ENCODE peak calls at places on chromosomes 4 and X, in four cellular contexts. One of them, this sample, is unnamed.
A peak's percentile ranks its signal among the peaks of the same experiment; 100 is the strongest.

GRCh38 chr4:65798498-65799127 is 128.3 kb upstream of the EPHA5 start:
- DNase-seq in GM12878: no peak
- DNase-seq in SK-N-SH: no peak
- DNase-seq in H1: no peak
- DNase-seq in this sample: no peak

GRCh38 chr4:158020734-158021346 is 152.0 kb downstream of the GASK1B start:
- DNase-seq in GM12878: no peak
- DNase-seq in SK-N-SH: no peak
- DNase-seq in H1: no peak
- DNase-seq in this sample: no peak

GRCh38 chrX:140066262-140066661 is 100.9 kb upstream of the CXorf66 start:
- DNase-seq in GM12878: no peak
- DNase-seq in SK-N-SH: no peak
- DNase-seq in H1: no peak
- DNase-seq in this sample: no peak

GRCh38 chr4:69689530-69690111 is 36.6 kb upstream of the UGT2A1 start:
- DNase-seq in GM12878: no peak
- DNase-seq in SK-N-SH: peak; percentile 3
- DNase-seq in H1: no peak
- DNase-seq in this sample: peak; percentile 4

GRCh38 chr4:101993002-101993840 is 202.7 kb downstream of the BANK1 start:
- DNase-seq in GM12878: no peak
- DNase-seq in SK-N-SH: no peak
- DNase-seq in H1: no peak
- DNase-seq in this sample: no peak

GRCh38 chr4:154838694-154839093 is 57.6 kb downstream of the RBM46 start:
- DNase-seq in GM12878: no peak
- DNase-seq in SK-N-SH: peak; percentile 29
- DNase-seq in H1: no peak
- DNase-seq in this sample: no peak

GRCh38 chrX:110178179-110178865 is 139.6 kb downstream of the AMMECR1 start:
- DNase-seq in GM12878: no peak
- DNase-seq in SK-N-SH: no peak
- DNase-seq in H1: no peak
- DNase-seq in this sample: peak; percentile 95

GRCh38 chr4:156294577-156294976 is 340.9 kb upstream of the CTSO start:
- DNase-seq in GM12878: no peak
- DNase-seq in SK-N-SH: peak; percentile 6
- DNase-seq in H1: no peak
- DNase-seq in this sample: no peak

GRCh38 chrX:107449490-107450175 is at the start of gene FRMPD3:
- DNase-seq in GM12878: no peak
- DNase-seq in SK-N-SH: peak; percentile 65
- DNase-seq in H1: no peak
- DNase-seq in this sample: no peak

GRCh38 chrX:134764202-134764785 is 106.0 kb upstream of the PLAC1 start:
- DNase-seq in GM12878: no peak
- DNase-seq in SK-N-SH: peak; percentile 66
- DNase-seq in H1: no peak
- DNase-seq in this sample: peak; percentile 88

GRCh38 chrX:2628751-2629315 is 62.3 kb upstream of the CD99 start:
- DNase-seq in GM12878: no peak
- DNase-seq in SK-N-SH: no peak
- DNase-seq in H1: no peak
- DNase-seq in this sample: peak; percentile 8

GRCh38 chrX:29948653-29949052 is 266.7 kb upstream of the MAGEB2 start:
- DNase-seq in GM12878: no peak
- DNase-seq in SK-N-SH: no peak
- DNase-seq in H1: no peak
- DNase-seq in this sample: no peak

GRCh38 chr4:64538219-64538618 is 129.0 kb upstream of the TECRL start:
- DNase-seq in GM12878: no peak
- DNase-seq in SK-N-SH: no peak
- DNase-seq in H1: peak; percentile 62
- DNase-seq in this sample: no peak

GRCh38 chr4:83866821-83867220 is 330.9 kb downstream of the GPAT3 start:
- DNase-seq in GM12878: no peak
- DNase-seq in SK-N-SH: no peak
- DNase-seq in H1: no peak
- DNase-seq in this sample: no peak

GRCh38 chr4:186109245-186109644 is 4.7 kb downstream of the FAM149A start:
- DNase-seq in GM12878: no peak
- DNase-seq in SK-N-SH: no peak
- DNase-seq in H1: no peak
- DNase-seq in this sample: no peak

GRCh38 chrX:69069086-69069445 is 96.2 kb downstream of the PJA1 start:
- DNase-seq in GM12878: no peak
- DNase-seq in SK-N-SH: no peak
- DNase-seq in H1: no peak
- DNase-seq in this sample: no peak

GRCh38 chrX:133365886-133366611 is 49.2 kb downstream of the GPC4 start:
- DNase-seq in GM12878: no peak
- DNase-seq in SK-N-SH: no peak
- DNase-seq in H1: no peak
- DNase-seq in this sample: no peak

GRCh38 chr4:815464-816146 is 10.3 kb downstream of the CPLX1 start:
- DNase-seq in GM12878: no peak
- DNase-seq in SK-N-SH: no peak
- DNase-seq in H1: no peak
- DNase-seq in this sample: no peak

GRCh38 chrX:97126020-97126419 is 242.3 kb downstream of the RPA4 start:
- DNase-seq in GM12878: no peak
- DNase-seq in SK-N-SH: no peak
- DNase-seq in H1: no peak
- DNase-seq in this sample: no peak

GRCh38 chr4:127533028-127533700 is 99.6 kb upstream of the INTU start:
- DNase-seq in GM12878: no peak
- DNase-seq in SK-N-SH: no peak
- DNase-seq in H1: no peak
- DNase-seq in this sample: no peak

GRCh38 chr4:155548173-155548572 is 118.5 kb upstream of the GUCY1A1 start:
- DNase-seq in GM12878: no peak
- DNase-seq in SK-N-SH: no peak
- DNase-seq in H1: no peak
- DNase-seq in this sample: no peak

GRCh38 chr4:110119880-110120279 is 78.5 kb downstream of the ELOVL6 start:
- DNase-seq in GM12878: no peak
- DNase-seq in SK-N-SH: no peak
- DNase-seq in H1: no peak
- DNase-seq in this sample: no peak

GRCh38 chrX:120755066-120755846 is 120.4 kb downstream of the CT47B1 start:
- DNase-seq in GM12878: no peak
- DNase-seq in SK-N-SH: no peak
- DNase-seq in H1: no peak
- DNase-seq in this sample: no peak

GRCh38 chr4:1856920-1857699 is 1.2 kb upstream of the LETM1 start:
- DNase-seq in GM12878: no peak
- DNase-seq in SK-N-SH: peak; percentile 67
- DNase-seq in H1: no peak
- DNase-seq in this sample: no peak

GRCh38 chr4:1210241-1210841 is 38.0 kb upstream of the SPON2 start:
- DNase-seq in GM12878: no peak
- DNase-seq in SK-N-SH: no peak
- DNase-seq in H1: no peak
- DNase-seq in this sample: no peak

GRCh38 chr4:134375775-134376174 is 174.2 kb upstream of the PABPC4L start:
- DNase-seq in GM12878: no peak
- DNase-seq in SK-N-SH: no peak
- DNase-seq in H1: no peak
- DNase-seq in this sample: no peak

GRCh38 chrX:80216086-80216485 is 201.5 kb downstream of the TBX22 start:
- DNase-seq in GM12878: no peak
- DNase-seq in SK-N-SH: no peak
- DNase-seq in H1: no peak
- DNase-seq in this sample: no peak

GRCh38 chr4:8522160-8523120 is 57.8 kb upstream of the GPR78 start:
- DNase-seq in GM12878: no peak
- DNase-seq in SK-N-SH: no peak
- DNase-seq in H1: no peak
- DNase-seq in this sample: no peak

GRCh38 chr4:87088188-87088587 is 132.2 kb downstream of the KLHL8 start:
- DNase-seq in GM12878: no peak
- DNase-seq in SK-N-SH: no peak
- DNase-seq in H1: no peak
- DNase-seq in this sample: no peak

GRCh38 chrX:5681159-5681558 is 547.5 kb downstream of the NLGN4X start:
- DNase-seq in GM12878: no peak
- DNase-seq in SK-N-SH: peak; percentile 22
- DNase-seq in H1: no peak
- DNase-seq in this sample: peak; percentile 0

GRCh38 chr4:154205471-154205870 is 286.1 kb downstream of the DCHS2 start:
- DNase-seq in GM12878: no peak
- DNase-seq in SK-N-SH: no peak
- DNase-seq in H1: no peak
- DNase-seq in this sample: no peak

GRCh38 chr4:99657801-99658200 is at the start of gene C4orf54:
- DNase-seq in GM12878: no peak
- DNase-seq in SK-N-SH: no peak
- DNase-seq in H1: no peak
- DNase-seq in this sample: no peak

GRCh38 chrX:136259543-136259942 is 8.3 kb upstream of the MAP7D3 start:
- DNase-seq in GM12878: no peak
- DNase-seq in SK-N-SH: no peak
- DNase-seq in H1: no peak
- DNase-seq in this sample: no peak
- TF ChIP-seq YY1 in GM12878: no peak
- TF ChIP-seq YY1 in SK-N-SH: no peak
- TF ChIP-seq YY1 in H1: no peak
- TF ChIP-seq YY1 in this sample: no peak

GRCh38 chr4:54439831-54440243 is 210.7 kb downstream of the PDGFRA start:
- DNase-seq in GM12878: no peak
- DNase-seq in SK-N-SH: peak; percentile 65
- DNase-seq in H1: no peak
- DNase-seq in this sample: peak; percentile 41
- TF ChIP-seq TAF1 in GM12878: no peak
- TF ChIP-seq TAF1 in SK-N-SH: no peak
- TF ChIP-seq TAF1 in H1: no peak
- TF ChIP-seq TAF1 in this sample: no peak

GRCh38 chr4:114250439-114250891 is 271.0 kb upstream of the ARSJ start:
- DNase-seq in GM12878: no peak
- DNase-seq in SK-N-SH: no peak
- DNase-seq in H1: no peak
- DNase-seq in this sample: no peak
- TF ChIP-seq YY1 in GM12878: no peak
- TF ChIP-seq YY1 in SK-N-SH: no peak
- TF ChIP-seq YY1 in H1: no peak
- TF ChIP-seq YY1 in this sample: no peak

GRCh38 chrX:47706575-47706974 is 47.6 kb upstream of the UXT start:
- DNase-seq in GM12878: no peak
- DNase-seq in SK-N-SH: no peak
- DNase-seq in H1: no peak
- DNase-seq in this sample: no peak
- TF ChIP-seq TAF1 in GM12878: no peak
- TF ChIP-seq TAF1 in SK-N-SH: no peak
- TF ChIP-seq TAF1 in H1: no peak
- TF ChIP-seq TAF1 in this sample: no peak

GRCh38 chr4:40550900-40551546 is 78.6 kb downstream of the RBM47 start:
- DNase-seq in GM12878: peak; percentile 76
- DNase-seq in SK-N-SH: no peak
- DNase-seq in H1: no peak
- DNase-seq in this sample: peak; percentile 44
- TF ChIP-seq YY1 in GM12878: peak; percentile 29
- TF ChIP-seq YY1 in SK-N-SH: no peak
- TF ChIP-seq YY1 in H1: no peak
- TF ChIP-seq YY1 in this sample: no peak

GRCh38 chr4:97072666-97073065 is 1070.6 kb downstream of the STPG2 start:
- DNase-seq in GM12878: no peak
- DNase-seq in SK-N-SH: no peak
- DNase-seq in H1: no peak
- DNase-seq in this sample: no peak
- TF ChIP-seq TAF1 in GM12878: no peak
- TF ChIP-seq TAF1 in SK-N-SH: no peak
- TF ChIP-seq TAF1 in H1: no peak
- TF ChIP-seq TAF1 in this sample: no peak

DNA sequence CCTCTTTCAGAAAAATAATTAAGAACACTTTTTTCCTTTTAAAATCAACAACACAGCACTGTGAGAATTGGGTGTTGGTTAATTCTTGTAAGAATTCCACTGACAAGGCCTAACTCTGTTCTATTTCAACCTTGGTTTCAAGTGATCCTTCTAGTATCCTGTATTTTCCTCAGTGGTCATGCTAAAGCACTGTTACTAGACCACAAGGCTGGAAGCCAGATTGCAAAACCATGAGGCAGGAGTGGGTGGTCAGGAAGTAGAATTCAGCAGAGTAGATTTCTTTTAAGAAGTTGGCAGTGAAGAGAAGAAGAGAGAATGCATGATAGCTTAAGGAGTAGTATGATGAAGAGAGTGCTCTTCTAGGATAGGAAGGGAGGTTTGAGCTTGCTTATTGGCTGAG is 71.6 kb upstream of the LEF1 start:
- DNase-seq in GM12878: no peak
- DNase-seq in SK-N-SH: no peak
- DNase-seq in H1: no peak
- DNase-seq in this sample: no peak
- TF ChIP-seq YY1 in GM12878: no peak
- TF ChIP-seq YY1 in SK-N-SH: no peak
- TF ChIP-seq YY1 in H1: no peak
- TF ChIP-seq YY1 in this sample: no peak

This sample was measured in K562.